ENCODE peak calls at places on chromosomes 2 and 18, in nine cellular contexts. O is transverse colon, R is upper lobe of right lung, T is sigmoid colon, V is cardiac muscle cell, A is neural progenitor cell, X is heart left ventricle, G is psoas muscle, I is fibroblast of lung. M is an unnamed sample. For H3K9me3, the result is how much of the 10 kb centered on the place peaks cover.

GRCh38 chr18:58800582-58800981 is 64.1 kb upstream of the ZNF532 start:
- DNase-seq in O (no peak), R (no peak), T (no peak), V (no peak), A (no peak), X (no peak), G (no peak), I (no peak), M (no peak)

GRCh38 chr2:238868616-238869292 is 20.9 kb downstream of the TWIST2 start:
- DNase-seq in O (peak), R (peak), T (peak), V (no peak), A (no peak), X (no peak), G (peak), I (peak), M (no peak)

GRCh38 chr2:138846216-138846821 is 66.1 kb upstream of the NXPH2 start:
- DNase-seq in O (no peak), R (no peak), T (no peak), V (peak), A (peak), X (no peak), G (no peak), I (peak), M (no peak)

GRCh38 chr2:212892193-212892592 is 259.2 kb downstream of the IKZF2 start:
- DNase-seq in O (no peak), R (no peak), T (no peak), V (peak), A (peak), X (no peak), G (no peak), I (peak), M (no peak)

GRCh38 chr2:173432049-173432754 is 77.5 kb downstream of the CDCA7 start:
- DNase-seq in O (no peak), R (no peak), T (no peak), V (no peak), A (no peak), X (no peak), G (no peak), I (peak), M (no peak)

GRCh38 chr2:26299488-26300092 is 46.4 kb upstream of the SELENOI start:
- DNase-seq in O (peak), R (no peak), T (no peak), V (peak), A (peak), X (no peak), G (no peak), I (peak), M (no peak)

GRCh38 chr2:83650156-83650555 is 808.9 kb downstream of the SUCLG1 start:
- DNase-seq in O (no peak), R (no peak), T (no peak), V (no peak), A (no peak), X (no peak), G (no peak), I (no peak), M (no peak)

GRCh38 chr2:216657086-216657855 is 24.1 kb downstream of the IGFBP2 start:
- DNase-seq in O (no peak), R (no peak), T (no peak), V (no peak), A (no peak), X (no peak), G (no peak), I (peak), M (no peak)

GRCh38 chr2:10817413-10817812 is 4.8 kb upstream of the PDIA6 start:
- DNase-seq in O (no peak), R (no peak), T (peak), V (peak), A (peak), X (no peak), G (no peak), I (no peak), M (no peak)

GRCh38 chr2:184780944-184781343 is 182.6 kb downstream of the ZNF804A start:
- DNase-seq in O (no peak), R (no peak), T (no peak), V (no peak), A (no peak), X (no peak), G (no peak), I (peak), M (no peak)

GRCh38 chr2:20106746-20107145 is 55.3 kb upstream of the LAPTM4A start:
- DNase-seq in O (peak), R (peak), T (no peak), V (peak), A (peak), X (peak), G (no peak), I (peak), M (peak)

GRCh38 chr2:133653116-133653515 is 84.9 kb upstream of the NCKAP5 start:
- DNase-seq in O (no peak), R (no peak), T (no peak), V (no peak), A (no peak), X (no peak), G (no peak), I (no peak), M (no peak)

GRCh38 chr18:3832211-3832610 is 382.2 kb downstream of the TGIF1 start:
- DNase-seq in O (no peak), R (no peak), T (no peak), V (no peak), A (no peak), X (no peak), G (no peak), I (no peak), M (no peak)

GRCh38 chr2:179694963-179695362 is 166.4 kb downstream of the ZNF385B start:
- DNase-seq in O (no peak), R (no peak), T (no peak), V (no peak), A (no peak), X (no peak), G (no peak), I (no peak), M (no peak)

GRCh38 chr18:77974329-77974728 is 724.7 kb downstream of the GALR1 start:
- DNase-seq in O (no peak), R (no peak), T (no peak), V (no peak), A (no peak), X (no peak), G (no peak), I (no peak), M (no peak)

GRCh38 chr18:9094307-9095226 is 7.9 kb upstream of the NDUFV2 start:
- DNase-seq in O (no peak), R (no peak), T (no peak), V (no peak), A (no peak), X (no peak), G (no peak), I (peak), M (no peak)

GRCh38 chr2:200430017-200430416 is 79.9 kb downstream of the KCTD18 start:
- DNase-seq in O (no peak), R (no peak), T (no peak), V (no peak), A (no peak), X (no peak), G (no peak), I (no peak), M (no peak)

GRCh38 chr18:55781481-55781957 is 193.5 kb upstream of the TCF4 start:
- DNase-seq in O (peak), R (no peak), T (no peak), V (peak), A (peak), X (no peak), G (peak), I (peak), M (no peak)

DNA sequence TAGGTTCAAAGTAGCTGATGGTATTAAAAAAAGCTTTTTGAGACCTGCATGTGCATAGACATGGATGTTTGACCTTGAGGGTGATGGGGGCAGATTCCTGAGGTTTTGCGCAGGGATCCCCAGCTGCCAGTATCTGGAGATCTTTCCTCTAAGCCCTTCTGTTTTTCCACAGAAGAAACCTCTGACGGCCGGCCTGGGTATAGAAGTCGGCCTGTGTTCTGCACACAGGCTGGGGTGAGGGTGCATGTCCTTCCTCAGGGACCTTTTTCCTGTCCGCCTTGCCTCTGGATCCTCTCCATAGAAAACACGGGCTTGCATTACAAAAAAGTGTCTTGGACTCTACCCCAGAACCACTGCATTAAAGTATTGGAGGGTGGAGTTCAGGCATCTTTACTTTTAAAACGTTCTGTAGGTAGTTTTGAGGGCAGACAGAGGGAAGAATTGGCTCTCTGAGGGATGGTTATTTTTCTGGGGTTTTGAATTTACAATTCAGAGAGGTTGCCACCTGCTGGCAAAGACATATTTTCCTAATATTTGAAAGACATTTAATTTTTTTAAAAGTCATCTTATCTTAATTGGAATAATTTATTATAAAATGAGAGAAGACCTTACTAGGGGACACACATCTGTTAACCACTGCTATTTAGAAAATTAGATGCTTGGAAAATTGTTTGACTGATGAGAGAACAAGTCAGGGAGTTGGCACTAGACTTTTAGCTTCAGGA is 350.6 kb downstream of the DCDC2C start:
- DNase-seq in O (no peak), R (no peak), T (no peak), V (no peak), A (no peak), X (no peak), G (no peak), I (no peak), M (no peak)
- TF ChIP-seq CTCF in O (no peak), R (peak), T (no peak), V (no peak), A (peak), X (peak), G (no peak), I (no peak), M (no peak)

GRCh38 chr2:1757567-1757966 is 13.3 kb upstream of the PXDN start:
- DNase-seq in O (no peak), R (no peak), T (no peak), V (no peak), A (no peak), X (no peak), G (no peak), I (no peak), M (no peak)
- H3K9me3 ChIP-seq in O (under half), R (under half), T (under half), V (under half), A (under half), X (under half), G (under half), I (under half), M (under half)

GRCh38 chr2:28630341-28630740 is 121.3 kb upstream of the PPP1CB start:
- DNase-seq in O (no peak), R (peak), T (peak), V (no peak), A (no peak), X (no peak), G (no peak), I (no peak), M (no peak)
- TF ChIP-seq CTCF in O (no peak), R (no peak), T (no peak), V (no peak), A (no peak), X (no peak), G (no peak), I (no peak), M (no peak)

DNA sequence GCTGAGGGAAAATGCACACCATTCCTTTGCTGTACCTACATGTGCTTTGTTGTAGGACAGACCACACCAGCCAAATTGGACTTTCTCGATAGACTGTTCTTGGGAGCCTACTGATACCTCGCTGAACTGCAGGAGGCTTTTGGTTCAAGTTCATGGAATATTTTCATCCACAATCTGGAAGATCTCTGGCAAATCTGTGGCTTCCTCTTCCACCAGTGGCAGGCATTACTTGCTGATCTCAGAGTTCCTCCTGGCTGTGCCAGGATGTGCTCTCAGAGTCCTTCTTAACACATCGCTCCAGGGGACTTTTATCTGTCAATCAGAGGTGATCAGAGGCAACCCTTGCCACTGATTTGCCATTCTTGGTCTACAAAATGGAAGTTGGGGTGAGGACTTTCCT is 87.7 kb downstream of the PTGR3 start:
- DNase-seq in O (no peak), R (no peak), T (no peak), V (no peak), A (no peak), X (no peak), G (no peak), I (no peak), M (no peak)
- H3K9me3 ChIP-seq in O (under half), R (under half), T (under half), V (under half), A (under half), X (under half), G (under half), I (under half), M (under half)

GRCh38 chr2:233857511-233858118 is 3.3 kb upstream of the HJURP start:
- DNase-seq in O (peak), R (peak), T (no peak), V (peak), A (peak), X (peak), G (no peak), I (no peak), M (peak)
- TF ChIP-seq CTCF in O (peak), R (peak), T (no peak), V (peak), A (peak), X (peak), G (peak), I (peak), M (peak)

DNA sequence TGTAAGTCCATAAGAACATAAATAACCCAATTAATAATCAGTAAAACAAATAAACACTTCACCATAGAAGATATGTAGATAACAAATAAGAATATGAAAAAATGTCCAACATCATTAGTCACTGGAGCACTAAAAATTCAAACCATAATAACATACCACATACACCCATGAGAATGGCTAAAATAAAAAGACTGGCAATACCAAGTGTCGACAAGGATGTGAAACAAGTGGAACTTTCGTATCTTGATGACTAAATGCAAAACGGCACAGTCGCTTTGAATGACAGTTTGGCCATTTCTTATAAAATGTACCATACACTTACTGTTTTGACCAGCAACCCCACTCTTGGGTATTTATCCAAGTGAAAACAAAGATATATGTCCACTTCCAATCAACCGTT is 26.8 kb downstream of the ANKMY1 start:
- DNase-seq in O (no peak), R (no peak), T (no peak), V (no peak), A (no peak), X (no peak), G (no peak), I (no peak), M (no peak)
- H3K9me3 ChIP-seq in O (under half), R (under half), T (under half), V (under half), A (under half), X (under half), G (under half), I (under half), M (under half)

M was measured in right lobe of liver.